ENCODE peak calls at places on chromosomes 7 and 10, in ten cellular contexts. M is fibroblast of the aortic adventitia; S is neural crest cell; L is activated T-cell treated with anti-CD3 and anti-CD28 coated beads, Interleukin-2, amount 50 U/mL, for 72 hours; W is H54; R is fibroblast of mammary gland; K is dermis blood vessel endothelial cell; B is CD4-positive, CD25-positive, alpha-beta regulatory T cell; H is NB4; X is fibroblast of lung. C is an unnamed sample.

GRCh38 chr7:25858562-25859411 is 293.2 kb upstream of the NFE2L3 start:
- DNase-seq in M (no peak), S (peak), L (peak), W (no peak), R (no peak), K (no peak), B (peak), H (peak), X (no peak), C (no peak)

GRCh38 chr7:38629621-38630020 is 1.6 kb downstream of the AMPH start:
- DNase-seq in M (no peak), S (no peak), L (no peak), W (no peak), R (peak), K (no peak), B (no peak), H (no peak), X (no peak), C (no peak)

GRCh38 chr7:43694399-43694748 is 34.9 kb downstream of the COA1 start:
- DNase-seq in M (peak), S (no peak), L (no peak), W (peak), R (peak), K (peak), B (no peak), H (no peak), X (peak), C (no peak)

GRCh38 chr7:44279286-44279685 is 46.1 kb downstream of the CAMK2B start:
- DNase-seq in M (no peak), S (no peak), L (peak), W (no peak), R (no peak), K (no peak), B (no peak), H (no peak), X (no peak), C (no peak)

GRCh38 chr10:77810446-77811335 is 115.9 kb downstream of the DLG5 start:
- DNase-seq in M (no peak), S (no peak), L (no peak), W (no peak), R (no peak), K (no peak), B (no peak), H (no peak), X (no peak), C (no peak)

GRCh38 chr10:33365871-33366411 is 31.5 kb upstream of the NRP1 start:
- DNase-seq in M (peak), S (no peak), L (peak), W (peak), R (peak), K (peak), B (peak), H (peak), X (peak), C (peak)

GRCh38 chr7:73615886-73616285 is 8.4 kb downstream of the MLXIPL start:
- DNase-seq in M (no peak), S (no peak), L (no peak), W (no peak), R (no peak), K (peak), B (no peak), H (peak), X (peak), C (no peak)

GRCh38 chr10:49139000-49139865 is 5.4 kb upstream of the FAM170B start:
- DNase-seq in M (peak), S (no peak), L (no peak), W (no peak), R (peak), K (no peak), B (no peak), H (no peak), X (peak), C (no peak)

GRCh38 chr10:107971973-107972372 is 807.5 kb upstream of the SORCS1 start:
- DNase-seq in M (peak), S (no peak), L (no peak), W (peak), R (peak), K (no peak), B (no peak), H (peak), X (peak), C (no peak)

GRCh38 chr10:90964781-90965462 is 44.0 kb upstream of the ANKRD1 start:
- DNase-seq in M (peak), S (no peak), L (no peak), W (no peak), R (no peak), K (peak), B (no peak), H (no peak), X (no peak), C (no peak)

GRCh38 chr10:101897633-101898032 is 54.0 kb upstream of the KCNIP2 start:
- DNase-seq in M (peak), S (no peak), L (no peak), W (peak), R (peak), K (no peak), B (no peak), H (no peak), X (peak), C (no peak)

C was measured in AML-193.